ENCODE peak calls at places on chromosome 15, in six cellular contexts. E is NCI-H2081, K is GM12891, N is iris pigment epithelial cell, A is WTC11, S is AG08396. Y is an unnamed sample.

GRCh38 chr15:68885070-68885469 is 45.3 kb upstream of the SPESP1 start:
- DNase-seq in E (no peak), K (no peak), N (peak), A (peak), S (peak), Y (no peak)

GRCh38 chr15:98522127-98522526 is 126.2 kb upstream of the IGF1R start:
- DNase-seq in E (no peak), K (no peak), N (no peak), A (no peak), S (no peak), Y (no peak)

GRCh38 chr15:69253156-69253555 is 45.6 kb upstream of the PAQR5 start:
- DNase-seq in E (peak), K (no peak), N (peak), A (no peak), S (peak), Y (no peak)

GRCh38 chr15:51156957-51157356 is 62.3 kb upstream of the TNFAIP8L3 start:
- DNase-seq in E (no peak), K (no peak), N (no peak), A (no peak), S (no peak), Y (no peak)

GRCh38 chr15:63718590-63719035 is 115.1 kb downstream of the HERC1 start:
- DNase-seq in E (no peak), K (no peak), N (peak), A (no peak), S (peak), Y (no peak)

GRCh38 chr15:48330045-48330840 is 986 bp upstream of the DUT start:
- DNase-seq in E (no peak), K (no peak), N (peak), A (no peak), S (peak), Y (no peak)

GRCh38 chr15:69600556-69601085 is 148.0 kb downstream of the RPLP1 start:
- DNase-seq in E (no peak), K (no peak), N (no peak), A (no peak), S (no peak), Y (no peak)

GRCh38 chr15:67175643-67176071 is 78.8 kb downstream of the AAGAB start:
- DNase-seq in E (no peak), K (no peak), N (peak), A (no peak), S (no peak), Y (peak)

GRCh38 chr15:99148851-99149276 is 44.0 kb downstream of the SYNM start:
- DNase-seq in E (peak), K (no peak), N (no peak), A (no peak), S (no peak), Y (no peak)

GRCh38 chr15:62940755-62941361 is 101.7 kb upstream of the TPM1 start:
- DNase-seq in E (no peak), K (no peak), N (peak), A (no peak), S (peak), Y (no peak)

GRCh38 chr15:101397521-101398003 is 91.9 kb downstream of the PCSK6 start:
- DNase-seq in E (no peak), K (no peak), N (no peak), A (no peak), S (no peak), Y (no peak)

GRCh38 chr15:69236505-69236904 is 62.2 kb upstream of the PAQR5 start:
- DNase-seq in E (no peak), K (no peak), N (no peak), A (no peak), S (no peak), Y (no peak)

GRCh38 chr15:95910643-95911212 is 419.8 kb upstream of the NR2F2 start:
- DNase-seq in E (peak), K (no peak), N (no peak), A (peak), S (no peak), Y (no peak)

GRCh38 chr15:25954398-25954797 is 91.3 kb upstream of the ATP10A start:
- DNase-seq in E (no peak), K (no peak), N (no peak), A (no peak), S (no peak), Y (no peak)

GRCh38 chr15:59143281-59143680 is 38.3 kb downstream of the CCNB2 start:
- DNase-seq in E (no peak), K (no peak), N (no peak), A (no peak), S (no peak), Y (no peak)

GRCh38 chr15:100032358-100033080 is 299.3 kb upstream of the LYSMD4 start:
- DNase-seq in E (no peak), K (no peak), N (peak), A (no peak), S (no peak), Y (no peak)

GRCh38 chr15:63044645-63045437 is 2.3 kb downstream of the TPM1 start:
- DNase-seq in E (no peak), K (no peak), N (peak), A (no peak), S (peak), Y (no peak)

GRCh38 chr15:82995938-82996337 is 9.9 kb downstream of the RAMAC start:
- DNase-seq in E (no peak), K (no peak), N (peak), A (no peak), S (peak), Y (no peak)

GRCh38 chr15:91412529-91412928 is 312.5 kb downstream of the SV2B start:
- DNase-seq in E (no peak), K (no peak), N (no peak), A (no peak), S (no peak), Y (no peak)

GRCh38 chr15:22980189-22981136 is at the start of gene CYFIP1:
- DNase-seq in E (peak), K (peak), N (peak), A (peak), S (peak), Y (no peak)

GRCh38 chr15:40235201-40235890 is 3.5 kb upstream of the PAK6 start:
- DNase-seq in E (no peak), K (no peak), N (no peak), A (no peak), S (no peak), Y (no peak)

GRCh38 chr15:63494406-63494805 is 10.0 kb upstream of the USP3 start:
- DNase-seq in E (no peak), K (no peak), N (no peak), A (no peak), S (no peak), Y (peak)

GRCh38 chr15:77066961-77067690 is 3.8 kb downstream of the TSPAN3 start:
- DNase-seq in E (peak), K (no peak), N (peak), A (no peak), S (peak), Y (no peak)